ENCODE peak calls at places on chromosomes 11 and 22, in six cellular contexts. H is cardiac muscle cell; W is left ventricle myocardium inferior; O is progenitor cell of endocrine pancreas; A is HT1080; D is stimulated activated CD4-positive, alpha-beta T cell treated with anti-CD3 and anti-CD28 coated beads, Interleukin-1b, Interleukin-23, amount 100 ng/mL, for 24 hours. V is an unnamed sample.
A peak's percentile ranks its signal among the peaks of the same experiment; 100 is the strongest.

GRCh38 chr11:68216171-68216938 is 3.3 kb upstream of the KMT5B start:
- DNase-seq in H (no peak), W (peak; percentile 43), O (no peak), A (no peak), D (no peak), V (peak; percentile 26)

GRCh38 chr11:96191752-96192151 is 151.2 kb downstream of the MAML2 start:
- DNase-seq in H (no peak), W (no peak), O (no peak), A (no peak), D (no peak), V (no peak)

GRCh38 chr22:30926706-30927105 is 41.9 kb downstream of the MORC2 start:
- DNase-seq in H (no peak), W (no peak), O (no peak), A (no peak), D (no peak), V (no peak)

GRCh38 chr22:17243524-17243923 is 24.3 kb upstream of the ADA2 start:
- DNase-seq in H (no peak), W (no peak), O (no peak), A (peak; percentile 44), D (no peak), V (no peak)

GRCh38 chr11:64759722-64760719 is at the start of gene PYGM:
- DNase-seq in H (peak; percentile 94), W (peak; percentile 89), O (no peak), A (no peak), D (no peak), V (peak; percentile 91)

GRCh38 chr11:62030071-62030684 is 62.7 kb upstream of the FTH1 start:
- DNase-seq in H (no peak), W (no peak), O (no peak), A (no peak), D (no peak), V (no peak)

GRCh38 chr11:47715082-47715669 is at the start of gene AGBL2:
- DNase-seq in H (peak; percentile 73), W (peak; percentile 76), O (peak; percentile 53), A (peak; percentile 71), D (peak; percentile 59), V (peak; percentile 78)

GRCh38 chr11:3243880-3244279 is 11.7 kb upstream of the MRGPRE start:
- DNase-seq in H (no peak), W (no peak), O (no peak), A (no peak), D (no peak), V (no peak)

GRCh38 chr11:95485115-95485900 is 254.3 kb upstream of the SESN3 start:
- DNase-seq in H (no peak), W (no peak), O (no peak), A (no peak), D (no peak), V (no peak)

GRCh38 chr22:38935023-38935422 is 22.4 kb upstream of the APOBEC3A start:
- DNase-seq in H (no peak), W (peak; percentile 83), O (no peak), A (no peak), D (no peak), V (peak; percentile 83)